ENCODE peak calls at places on chromosome 1, in five cellular contexts. One of them, this sample, is unnamed.

GRCh38 chr1:21622466-21623315 is 46.5 kb downstream of the RAP1GAP start:
- DNase-seq in activated T-cell treated with anti-CD3 and anti-CD28 coated beads for 24 hours: peak
- DNase-seq in HL-60: no peak
- DNase-seq in HT-29: peak
- DNase-seq in AG08395: peak
- DNase-seq in this sample: peak

GRCh38 chr1:100390507-100390906 is 38.2 kb downstream of the CDC14A start:
- DNase-seq in activated T-cell treated with anti-CD3 and anti-CD28 coated beads for 24 hours: no peak
- DNase-seq in HL-60: no peak
- DNase-seq in HT-29: no peak
- DNase-seq in AG08395: no peak
- DNase-seq in this sample: no peak

GRCh38 chr1:28395181-28395580 is 25.6 kb downstream of the PHACTR4 start:
- DNase-seq in activated T-cell treated with anti-CD3 and anti-CD28 coated beads for 24 hours: no peak
- DNase-seq in HL-60: no peak
- DNase-seq in HT-29: no peak
- DNase-seq in AG08395: no peak
- DNase-seq in this sample: peak

GRCh38 chr1:159900086-159900680 is at the start of gene CFAP45:
- DNase-seq in HL-60: no peak
- DNase-seq in activated T-cell treated with anti-CD3 and anti-CD28 coated beads for 24 hours: no peak
- DNase-seq in HT-29: peak
- DNase-seq in AG08395: peak
- DNase-seq in this sample: peak

GRCh38 chr1:169121146-169121923 is 14.8 kb downstream of the ATP1B1 start:
- DNase-seq in AG08395: no peak
- DNase-seq in activated T-cell treated with anti-CD3 and anti-CD28 coated beads for 24 hours: no peak
- DNase-seq in HL-60: no peak
- DNase-seq in HT-29: no peak
- DNase-seq in this sample: no peak

GRCh38 chr1:30684881-30685795 is 38.2 kb downstream of the MATN1 start:
- DNase-seq in HT-29: peak
- DNase-seq in activated T-cell treated with anti-CD3 and anti-CD28 coated beads for 24 hours: no peak
- DNase-seq in HL-60: no peak
- DNase-seq in AG08395: no peak
- DNase-seq in this sample: peak

GRCh38 chr1:19053486-19053885 is 97.0 kb upstream of the IFFO2 start:
- DNase-seq in HL-60: no peak
- DNase-seq in HT-29: no peak
- DNase-seq in AG08395: no peak
- DNase-seq in activated T-cell treated with anti-CD3 and anti-CD28 coated beads for 24 hours: no peak
- DNase-seq in this sample: no peak

GRCh38 chr1:178633068-178633467 is 92.0 kb upstream of the RALGPS2 start:
- DNase-seq in HL-60: no peak
- DNase-seq in HT-29: no peak
- DNase-seq in AG08395: peak
- DNase-seq in activated T-cell treated with anti-CD3 and anti-CD28 coated beads for 24 hours: no peak
- DNase-seq in this sample: no peak

GRCh38 chr1:176515310-176515709 is 52.3 kb downstream of the PAPPA2 start:
- DNase-seq in activated T-cell treated with anti-CD3 and anti-CD28 coated beads for 24 hours: no peak
- DNase-seq in HT-29: no peak
- DNase-seq in HL-60: no peak
- DNase-seq in AG08395: no peak
- DNase-seq in this sample: no peak

GRCh38 chr1:230548357-230548756 is 93.9 kb upstream of the COG2 start:
- DNase-seq in activated T-cell treated with anti-CD3 and anti-CD28 coated beads for 24 hours: no peak
- DNase-seq in AG08395: no peak
- DNase-seq in HT-29: no peak
- DNase-seq in HL-60: no peak
- DNase-seq in this sample: peak